ENCODE peak calls at places on chromosomes 16 and 17, in six cellular contexts. One of them, this sample, is unnamed.
A peak's percentile ranks its signal among the peaks of the same experiment; 100 is the strongest.

GRCh38 chr16:88928405-88929375 is 48.3 kb downstream of the CBFA2T3 start:
- DNase-seq in DMS153: peak; percentile 73
- DNase-seq in KG1: no peak
- DNase-seq in heart left ventricle: no peak
- DNase-seq in MCF 10A: no peak
- DNase-seq in COR-L47: peak; percentile 66
- DNase-seq in this sample: no peak

GRCh38 chr17:41535764-41536481 is 7.8 kb upstream of the KRT19 start:
- DNase-seq in DMS153: no peak
- DNase-seq in COR-L47: no peak
- DNase-seq in heart left ventricle: no peak
- DNase-seq in MCF 10A: no peak
- DNase-seq in KG1: no peak
- DNase-seq in this sample: peak; percentile 52

GRCh38 chr17:57747221-57748017 is 2.3 kb upstream of the CCDC182 start:
- DNase-seq in COR-L47: peak; percentile 72
- DNase-seq in MCF 10A: peak; percentile 68
- DNase-seq in KG1: peak; percentile 36
- DNase-seq in heart left ventricle: no peak
- DNase-seq in DMS153: peak; percentile 59
- DNase-seq in this sample: peak; percentile 57

GRCh38 chr17:13513039-13513405 is 88.7 kb downstream of the HS3ST3A1 start:
- DNase-seq in MCF 10A: no peak
- DNase-seq in DMS153: no peak
- DNase-seq in heart left ventricle: no peak
- DNase-seq in COR-L47: no peak
- DNase-seq in KG1: no peak
- DNase-seq in this sample: no peak

GRCh38 chr17:8946476-8946875 is 19.0 kb downstream of the PIK3R5 start:
- DNase-seq in COR-L47: no peak
- DNase-seq in DMS153: no peak
- DNase-seq in heart left ventricle: no peak
- DNase-seq in MCF 10A: peak; percentile 8
- DNase-seq in KG1: no peak
- DNase-seq in this sample: no peak

GRCh38 chr16:8972843-8973586 is 9.3 kb upstream of the USP7 start:
- DNase-seq in DMS153: no peak
- DNase-seq in MCF 10A: no peak
- DNase-seq in COR-L47: no peak
- DNase-seq in heart left ventricle: no peak
- DNase-seq in KG1: no peak
- DNase-seq in this sample: no peak

GRCh38 chr16:1926223-1926718 is 8.1 kb upstream of the HS3ST6 start:
- DNase-seq in KG1: no peak
- DNase-seq in MCF 10A: no peak
- DNase-seq in heart left ventricle: no peak
- DNase-seq in COR-L47: no peak
- DNase-seq in DMS153: no peak
- DNase-seq in this sample: no peak

GRCh38 chr17:43388198-43389021 is 10.4 kb upstream of the ARL4D start:
- DNase-seq in MCF 10A: peak; percentile 94
- DNase-seq in heart left ventricle: peak; percentile 90
- DNase-seq in DMS153: peak; percentile 77
- DNase-seq in KG1: peak; percentile 72
- DNase-seq in COR-L47: peak; percentile 80
- DNase-seq in this sample: peak; percentile 50

GRCh38 chr16:51939371-51940005 is 607.5 kb downstream of the TOX3 start:
- DNase-seq in MCF 10A: no peak
- DNase-seq in DMS153: no peak
- DNase-seq in COR-L47: no peak
- DNase-seq in heart left ventricle: no peak
- DNase-seq in KG1: no peak
- DNase-seq in this sample: no peak

GRCh38 chr16:67673712-67674580 is 7.3 kb downstream of the C16orf86 start:
- DNase-seq in KG1: no peak
- DNase-seq in COR-L47: peak; percentile 18
- DNase-seq in MCF 10A: peak; percentile 68
- DNase-seq in heart left ventricle: peak; percentile 81
- DNase-seq in DMS153: peak; percentile 73
- DNase-seq in this sample: peak; percentile 74

GRCh38 chr16:15607700-15608396 is 35.1 kb downstream of the MARF1 start:
- DNase-seq in COR-L47: no peak
- DNase-seq in DMS153: peak; percentile 2
- DNase-seq in heart left ventricle: peak; percentile 56
- DNase-seq in MCF 10A: peak; percentile 15
- DNase-seq in KG1: no peak
- DNase-seq in this sample: no peak

GRCh38 chr17:80347536-80347935 is 67.4 kb upstream of the ENDOV start:
- DNase-seq in DMS153: no peak
- DNase-seq in KG1: no peak
- DNase-seq in MCF 10A: no peak
- DNase-seq in heart left ventricle: no peak
- DNase-seq in COR-L47: no peak
- DNase-seq in this sample: no peak

GRCh38 chr16:77282345-77282744 is 83.1 kb downstream of the SYCE1L start:
- DNase-seq in heart left ventricle: no peak
- DNase-seq in DMS153: no peak
- DNase-seq in KG1: no peak
- DNase-seq in COR-L47: no peak
- DNase-seq in MCF 10A: no peak
- DNase-seq in this sample: no peak

GRCh38 chr16:17106243-17106791 is 364.4 kb downstream of the XYLT1 start:
- DNase-seq in KG1: no peak
- DNase-seq in DMS153: no peak
- DNase-seq in MCF 10A: no peak
- DNase-seq in COR-L47: no peak
- DNase-seq in heart left ventricle: no peak
- DNase-seq in this sample: no peak

GRCh38 chr16:75116081-75116910 is at the start of gene LDHD:
- DNase-seq in KG1: no peak
- DNase-seq in heart left ventricle: peak; percentile 83
- DNase-seq in DMS153: peak; percentile 50
- DNase-seq in MCF 10A: peak; percentile 41
- DNase-seq in COR-L47: no peak
- DNase-seq in this sample: peak; percentile 79

GRCh38 chr17:17504341-17505140 is 8.3 kb upstream of the RASD1 start:
- DNase-seq in MCF 10A: no peak
- DNase-seq in KG1: no peak
- DNase-seq in COR-L47: no peak
- DNase-seq in DMS153: no peak
- DNase-seq in heart left ventricle: no peak
- DNase-seq in this sample: no peak

GRCh38 chr17:75412455-75413317 is 7.2 kb upstream of the GRB2 start:
- DNase-seq in heart left ventricle: peak; percentile 50
- DNase-seq in MCF 10A: peak; percentile 74
- DNase-seq in DMS153: peak; percentile 22
- DNase-seq in COR-L47: peak; percentile 68
- DNase-seq in KG1: peak; percentile 81
- DNase-seq in this sample: no peak

GRCh38 chr16:78436023-78436422 is 336.6 kb downstream of the WWOX start:
- DNase-seq in COR-L47: no peak
- DNase-seq in MCF 10A: no peak
- DNase-seq in heart left ventricle: no peak
- DNase-seq in KG1: no peak
- DNase-seq in DMS153: no peak
- DNase-seq in this sample: no peak

GRCh38 chr16:49649013-49649785 is 206.7 kb downstream of the ZNF423 start:
- DNase-seq in KG1: no peak
- DNase-seq in DMS153: no peak
- DNase-seq in MCF 10A: peak; percentile 9
- DNase-seq in COR-L47: no peak
- DNase-seq in heart left ventricle: no peak
- DNase-seq in this sample: no peak

GRCh38 chr17:79077587-79077986 is 3.0 kb downstream of the ENGASE start:
- DNase-seq in DMS153: no peak
- DNase-seq in MCF 10A: no peak
- DNase-seq in heart left ventricle: no peak
- DNase-seq in COR-L47: no peak
- DNase-seq in KG1: no peak
- DNase-seq in this sample: no peak

GRCh38 chr17:57471941-57472368 is 215.6 kb downstream of the MSI2 start:
- DNase-seq in COR-L47: no peak
- DNase-seq in DMS153: no peak
- DNase-seq in KG1: no peak
- DNase-seq in heart left ventricle: no peak
- DNase-seq in MCF 10A: no peak
- DNase-seq in this sample: no peak

GRCh38 chr17:49971848-49972485 is 3.0 kb downstream of the DLX4 start:
- DNase-seq in MCF 10A: no peak
- DNase-seq in heart left ventricle: no peak
- DNase-seq in KG1: no peak
- DNase-seq in COR-L47: no peak
- DNase-seq in DMS153: no peak
- DNase-seq in this sample: no peak

GRCh38 chr16:1188781-1189189 is 35.9 kb downstream of the CACNA1H start:
- DNase-seq in DMS153: no peak
- DNase-seq in heart left ventricle: peak; percentile 49
- DNase-seq in KG1: peak; percentile 2
- DNase-seq in MCF 10A: peak; percentile 39
- DNase-seq in COR-L47: no peak
- DNase-seq in this sample: no peak

GRCh38 chr16:67847064-67847861 is at the start of gene CENPT:
- DNase-seq in KG1: no peak
- DNase-seq in MCF 10A: peak; percentile 48
- DNase-seq in DMS153: no peak
- DNase-seq in COR-L47: peak; percentile 62
- DNase-seq in heart left ventricle: no peak
- DNase-seq in this sample: no peak

GRCh38 chr17:7969434-7969833 is 33.0 kb upstream of the GUCY2D start:
- DNase-seq in DMS153: no peak
- DNase-seq in MCF 10A: peak; percentile 38
- DNase-seq in COR-L47: no peak
- DNase-seq in heart left ventricle: no peak
- DNase-seq in KG1: no peak
- DNase-seq in this sample: no peak

GRCh38 chr17:51372345-51373004 is 112.1 kb downstream of the UTP18 start:
- DNase-seq in MCF 10A: peak; percentile 69
- DNase-seq in heart left ventricle: peak; percentile 27
- DNase-seq in COR-L47: peak; percentile 86
- DNase-seq in KG1: peak; percentile 55
- DNase-seq in DMS153: no peak
- DNase-seq in this sample: peak; percentile 65

GRCh38 chr17:49730078-49730786 is 22.5 kb upstream of the SLC35B1 start:
- DNase-seq in MCF 10A: no peak
- DNase-seq in COR-L47: no peak
- DNase-seq in heart left ventricle: peak; percentile 91
- DNase-seq in KG1: no peak
- DNase-seq in DMS153: no peak
- DNase-seq in this sample: peak; percentile 85

GRCh38 chr16:22977294-22977697 is 163.3 kb downstream of the HS3ST2 start:
- DNase-seq in MCF 10A: peak; percentile 10
- DNase-seq in COR-L47: no peak
- DNase-seq in heart left ventricle: no peak
- DNase-seq in DMS153: no peak
- DNase-seq in KG1: peak; percentile 2
- DNase-seq in this sample: peak; percentile 4

GRCh38 chr16:6926341-6926740 is 406.3 kb upstream of the RBFOX1 start:
- DNase-seq in COR-L47: no peak
- DNase-seq in MCF 10A: no peak
- DNase-seq in DMS153: no peak
- DNase-seq in heart left ventricle: no peak
- DNase-seq in KG1: no peak
- DNase-seq in this sample: no peak

GRCh38 chr16:85090166-85090565 is 22.1 kb downstream of the CIBAR2 start:
- DNase-seq in MCF 10A: no peak
- DNase-seq in heart left ventricle: no peak
- DNase-seq in COR-L47: no peak
- DNase-seq in KG1: no peak
- DNase-seq in DMS153: no peak
- DNase-seq in this sample: no peak

GRCh38 chr17:32240745-32241144 is 24.9 kb upstream of the RHBDL3 start:
- DNase-seq in MCF 10A: peak; percentile 29
- DNase-seq in COR-L47: no peak
- DNase-seq in heart left ventricle: peak; percentile 67
- DNase-seq in DMS153: no peak
- DNase-seq in KG1: no peak
- DNase-seq in this sample: peak; percentile 59

GRCh38 chr17:37286430-37286829 is 89.4 kb upstream of the C17orf78 start:
- DNase-seq in heart left ventricle: no peak
- DNase-seq in KG1: no peak
- DNase-seq in COR-L47: no peak
- DNase-seq in MCF 10A: no peak
- DNase-seq in DMS153: no peak
- DNase-seq in this sample: no peak

GRCh38 chr17:66073384-66073783 is 118.5 kb downstream of the CEP112 start:
- DNase-seq in KG1: no peak
- DNase-seq in heart left ventricle: no peak
- DNase-seq in DMS153: no peak
- DNase-seq in MCF 10A: no peak
- DNase-seq in COR-L47: no peak
- DNase-seq in this sample: no peak

GRCh38 chr16:19555938-19556778 is 655 bp downstream of the VPS35L start:
- DNase-seq in COR-L47: peak; percentile 3
- DNase-seq in DMS153: no peak
- DNase-seq in MCF 10A: peak; percentile 46
- DNase-seq in heart left ventricle: no peak
- DNase-seq in KG1: peak; percentile 59
- DNase-seq in this sample: peak; percentile 21

GRCh38 chr17:5282639-5283217 is 644 bp downstream of the RABEP1 start:
- DNase-seq in COR-L47: no peak
- DNase-seq in heart left ventricle: peak; percentile 45
- DNase-seq in MCF 10A: peak; percentile 25
- DNase-seq in DMS153: no peak
- DNase-seq in KG1: no peak
- DNase-seq in this sample: no peak

GRCh38 chr16:83137326-83137770 is 510.6 kb downstream of the CDH13 start:
- DNase-seq in DMS153: peak; percentile 30
- DNase-seq in KG1: no peak
- DNase-seq in COR-L47: no peak
- DNase-seq in heart left ventricle: no peak
- DNase-seq in MCF 10A: peak; percentile 64
- DNase-seq in this sample: no peak